ENCODE peak calls at places on chromosomes 7 and 10, in seven cellular contexts. One of them, this sample, is unnamed.

GRCh38 chr10:62199584-62199983 is 69.1 kb downstream of the RTKN2 start:
- DNase-seq in mesendoderm: no peak
- DNase-seq in ascending aorta: no peak
- DNase-seq in right lobe of liver: no peak
- DNase-seq in adrenal gland: no peak
- DNase-seq in stomach: no peak
- DNase-seq in lung: no peak
- DNase-seq in this sample: no peak

GRCh38 chr7:9029671-9030070 is 596.3 kb downstream of the NXPH1 start:
- DNase-seq in mesendoderm: no peak
- DNase-seq in ascending aorta: no peak
- DNase-seq in right lobe of liver: no peak
- DNase-seq in adrenal gland: no peak
- DNase-seq in stomach: no peak
- DNase-seq in lung: no peak
- DNase-seq in this sample: no peak

GRCh38 chr7:31075006-31075405 is 22.9 kb downstream of the ADCYAP1R1 start:
- DNase-seq in mesendoderm: no peak
- DNase-seq in ascending aorta: no peak
- DNase-seq in right lobe of liver: peak; percentile 13
- DNase-seq in adrenal gland: no peak
- DNase-seq in stomach: no peak
- DNase-seq in lung: no peak
- DNase-seq in this sample: peak; percentile 6

GRCh38 chr10:29860159-29860558 is 199.2 kb downstream of the JCAD start:
- DNase-seq in mesendoderm: no peak
- DNase-seq in ascending aorta: no peak
- DNase-seq in right lobe of liver: no peak
- DNase-seq in adrenal gland: no peak
- DNase-seq in stomach: no peak
- DNase-seq in lung: no peak
- DNase-seq in this sample: no peak

GRCh38 chr10:95552680-95553342 is 8.4 kb downstream of the SORBS1 start:
- DNase-seq in mesendoderm: peak; percentile 78
- DNase-seq in ascending aorta: no peak
- DNase-seq in right lobe of liver: no peak
- DNase-seq in adrenal gland: no peak
- DNase-seq in stomach: no peak
- DNase-seq in lung: no peak
- DNase-seq in this sample: no peak

GRCh38 chr10:117007080-117007479 is 2.1 kb upstream of the SHTN1 start:
- DNase-seq in mesendoderm: no peak
- DNase-seq in ascending aorta: no peak
- DNase-seq in right lobe of liver: no peak
- DNase-seq in adrenal gland: no peak
- DNase-seq in stomach: no peak
- DNase-seq in lung: no peak
- DNase-seq in this sample: no peak

GRCh38 chr10:79166741-79167140 is 98.0 kb downstream of the ZMIZ1 start:
- DNase-seq in mesendoderm: no peak
- DNase-seq in ascending aorta: no peak
- DNase-seq in right lobe of liver: no peak
- DNase-seq in adrenal gland: peak; percentile 36
- DNase-seq in stomach: no peak
- DNase-seq in lung: no peak
- DNase-seq in this sample: peak; percentile 57

GRCh38 chr7:38127216-38128207 is 50.5 kb upstream of the STARD3NL start:
- DNase-seq in mesendoderm: peak; percentile 31
- DNase-seq in ascending aorta: no peak
- DNase-seq in right lobe of liver: no peak
- DNase-seq in adrenal gland: no peak
- DNase-seq in stomach: no peak
- DNase-seq in lung: no peak
- DNase-seq in this sample: no peak

GRCh38 chr7:129778770-129779601 is 167.5 kb downstream of the NRF1 start:
- DNase-seq in mesendoderm: no peak
- DNase-seq in ascending aorta: no peak
- DNase-seq in right lobe of liver: no peak
- DNase-seq in adrenal gland: no peak
- DNase-seq in stomach: no peak
- DNase-seq in lung: no peak
- DNase-seq in this sample: no peak

GRCh38 chr7:20329389-20330175 is 1.1 kb upstream of the ITGB8 start:
- DNase-seq in mesendoderm: peak; percentile 95
- DNase-seq in ascending aorta: no peak
- DNase-seq in right lobe of liver: no peak
- DNase-seq in adrenal gland: peak; percentile 68
- DNase-seq in stomach: peak; percentile 59
- DNase-seq in lung: peak; percentile 68
- DNase-seq in this sample: peak; percentile 42

GRCh38 chr7:4525884-4526283 is 156.2 kb upstream of the FOXK1 start:
- DNase-seq in mesendoderm: no peak
- DNase-seq in ascending aorta: no peak
- DNase-seq in right lobe of liver: no peak
- DNase-seq in adrenal gland: no peak
- DNase-seq in stomach: no peak
- DNase-seq in lung: no peak
- DNase-seq in this sample: no peak

GRCh38 chr10:4229106-4229505 is 444.1 kb upstream of the KLF6 start:
- DNase-seq in mesendoderm: no peak
- DNase-seq in ascending aorta: no peak
- DNase-seq in right lobe of liver: no peak
- DNase-seq in adrenal gland: no peak
- DNase-seq in stomach: no peak
- DNase-seq in lung: no peak
- DNase-seq in this sample: no peak

GRCh38 chr10:24901686-24902399 is 50.6 kb downstream of the PRTFDC1 start:
- DNase-seq in mesendoderm: peak; percentile 19
- DNase-seq in ascending aorta: no peak
- DNase-seq in right lobe of liver: no peak
- DNase-seq in adrenal gland: peak; percentile 77
- DNase-seq in stomach: peak; percentile 64
- DNase-seq in lung: peak; percentile 41
- DNase-seq in this sample: peak; percentile 29

GRCh38 chr7:106039486-106040060 is 72.5 kb downstream of the SYPL1 start:
- DNase-seq in mesendoderm: peak; percentile 65
- DNase-seq in ascending aorta: no peak
- DNase-seq in right lobe of liver: no peak
- DNase-seq in adrenal gland: no peak
- DNase-seq in stomach: no peak
- DNase-seq in lung: no peak
- DNase-seq in this sample: no peak

GRCh38 chr10:47165711-47166404 is 134.1 kb upstream of the GDF10 start:
- DNase-seq in mesendoderm: no peak
- DNase-seq in ascending aorta: peak; percentile 51
- DNase-seq in right lobe of liver: peak; percentile 73
- DNase-seq in adrenal gland: peak; percentile 56
- DNase-seq in stomach: no peak
- DNase-seq in lung: peak; percentile 40
- DNase-seq in this sample: peak; percentile 60

GRCh38 chr10:102342462-102342861 is 53.0 kb upstream of the NFKB2 start:
- DNase-seq in mesendoderm: peak; percentile 48
- DNase-seq in ascending aorta: no peak
- DNase-seq in right lobe of liver: no peak
- DNase-seq in adrenal gland: no peak
- DNase-seq in stomach: peak; percentile 29
- DNase-seq in lung: no peak
- DNase-seq in this sample: no peak

GRCh38 chr7:77537595-77538185 is 595 bp downstream of the PTPN12 start:
- DNase-seq in mesendoderm: no peak
- DNase-seq in ascending aorta: no peak
- DNase-seq in right lobe of liver: peak; percentile 74
- DNase-seq in adrenal gland: peak; percentile 34
- DNase-seq in stomach: peak; percentile 39
- DNase-seq in lung: peak; percentile 39
- DNase-seq in this sample: peak; percentile 45

GRCh38 chr7:34066968-34067367 is 161.6 kb downstream of the BMPER start:
- DNase-seq in mesendoderm: peak; percentile 56
- DNase-seq in ascending aorta: no peak
- DNase-seq in right lobe of liver: no peak
- DNase-seq in adrenal gland: no peak
- DNase-seq in stomach: no peak
- DNase-seq in lung: no peak
- DNase-seq in this sample: no peak

GRCh38 chr10:30674796-30675195 is 45.2 kb upstream of the LYZL2 start:
- DNase-seq in mesendoderm: no peak
- DNase-seq in ascending aorta: no peak
- DNase-seq in right lobe of liver: no peak
- DNase-seq in adrenal gland: no peak
- DNase-seq in stomach: no peak
- DNase-seq in lung: no peak
- DNase-seq in this sample: no peak

GRCh38 chr10:35369049-35369760 is 32.9 kb downstream of the CCNY start:
- DNase-seq in mesendoderm: no peak
- DNase-seq in ascending aorta: no peak
- DNase-seq in right lobe of liver: no peak
- DNase-seq in adrenal gland: peak; percentile 72
- DNase-seq in stomach: no peak
- DNase-seq in lung: no peak
- DNase-seq in this sample: no peak

GRCh38 chr7:7959979-7960670 is 8.5 kb upstream of the GLCCI1 start:
- DNase-seq in mesendoderm: no peak
- DNase-seq in ascending aorta: no peak
- DNase-seq in right lobe of liver: no peak
- DNase-seq in adrenal gland: no peak
- DNase-seq in stomach: no peak
- DNase-seq in lung: no peak
- DNase-seq in this sample: no peak

GRCh38 chr7:101129603-101130117 is 2.8 kb downstream of the SERPINE1 start:
- DNase-seq in mesendoderm: no peak
- DNase-seq in ascending aorta: no peak
- DNase-seq in right lobe of liver: no peak
- DNase-seq in adrenal gland: no peak
- DNase-seq in stomach: no peak
- DNase-seq in lung: no peak
- DNase-seq in this sample: no peak
- H3K36me3 ChIP-seq in mesendoderm: no peaks in the 10 kb centered on the region
- H3K36me3 ChIP-seq in ascending aorta: peaks cover 62% of the 10 kb centered on the region
- H3K36me3 ChIP-seq in right lobe of liver: peaks cover 19% of the 10 kb centered on the region
- H3K36me3 ChIP-seq in adrenal gland: no peaks in the 10 kb centered on the region
- H3K36me3 ChIP-seq in stomach: peaks cover 5% of the 10 kb centered on the region
- H3K36me3 ChIP-seq in lung: peaks cover 8% of the 10 kb centered on the region
- H3K36me3 ChIP-seq in this sample: no peaks in the 10 kb centered on the region

GRCh38 chr7:44263342-44264082 is 61.9 kb downstream of the CAMK2B start:
- DNase-seq in mesendoderm: no peak
- DNase-seq in ascending aorta: no peak
- DNase-seq in right lobe of liver: no peak
- DNase-seq in adrenal gland: no peak
- DNase-seq in stomach: no peak
- DNase-seq in lung: no peak
- DNase-seq in this sample: no peak

GRCh38 chr7:44259547-44260457 is 59.0 kb downstream of the YKT6 start:
- DNase-seq in mesendoderm: no peak
- DNase-seq in ascending aorta: peak; percentile 87
- DNase-seq in right lobe of liver: no peak
- DNase-seq in adrenal gland: peak; percentile 91
- DNase-seq in stomach: no peak
- DNase-seq in lung: peak; percentile 53
- DNase-seq in this sample: peak; percentile 57

GRCh38 chr7:44258865-44259546 is 58.2 kb downstream of the YKT6 start:
- DNase-seq in mesendoderm: no peak
- DNase-seq in ascending aorta: no peak
- DNase-seq in right lobe of liver: no peak
- DNase-seq in adrenal gland: no peak
- DNase-seq in stomach: no peak
- DNase-seq in lung: no peak
- DNase-seq in this sample: no peak

GRCh38 chr7:44262031-44262430 is 61.3 kb downstream of the YKT6 start:
- DNase-seq in mesendoderm: no peak
- DNase-seq in ascending aorta: no peak
- DNase-seq in right lobe of liver: no peak
- DNase-seq in adrenal gland: no peak
- DNase-seq in stomach: no peak
- DNase-seq in lung: no peak
- DNase-seq in this sample: no peak

DNA sequence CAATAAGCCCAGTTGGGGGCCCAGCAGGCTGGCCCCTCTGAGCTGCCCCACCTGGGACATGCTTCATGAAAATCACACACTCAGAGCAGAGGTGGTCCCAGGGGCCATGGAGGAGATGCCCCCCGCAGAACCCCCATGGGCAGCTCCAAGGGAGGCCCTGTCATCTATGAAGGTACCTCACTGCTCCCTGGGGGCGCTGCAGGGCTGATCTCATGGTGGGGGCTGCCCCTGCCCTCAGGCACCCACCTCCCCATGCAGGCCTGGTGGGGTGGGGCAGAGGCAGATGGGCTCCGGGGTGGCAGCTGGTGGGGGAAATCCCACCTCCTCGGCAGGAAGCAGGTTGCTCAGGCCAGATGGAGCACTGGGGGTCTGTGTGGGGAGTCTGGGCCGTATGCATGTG is 60.5 kb downstream of the YKT6 start:
- DNase-seq in mesendoderm: no peak
- DNase-seq in ascending aorta: no peak
- DNase-seq in right lobe of liver: no peak
- DNase-seq in adrenal gland: no peak
- DNase-seq in stomach: no peak
- DNase-seq in lung: no peak
- DNase-seq in this sample: no peak
- H3K4me1 ChIP-seq in mesendoderm: no peaks in the 10 kb centered on the region
- H3K4me1 ChIP-seq in ascending aorta: peaks cover 34% of the 10 kb centered on the region
- H3K4me1 ChIP-seq in right lobe of liver: peaks cover 5% of the 10 kb centered on the region
- H3K4me1 ChIP-seq in adrenal gland: peaks cover 34% of the 10 kb centered on the region
- H3K4me1 ChIP-seq in stomach: peaks cover 31% of the 10 kb centered on the region
- H3K4me1 ChIP-seq in lung: peaks cover 20% of the 10 kb centered on the region
- H3K4me1 ChIP-seq in this sample: peaks cover 89% of the 10 kb centered on the region

DNA sequence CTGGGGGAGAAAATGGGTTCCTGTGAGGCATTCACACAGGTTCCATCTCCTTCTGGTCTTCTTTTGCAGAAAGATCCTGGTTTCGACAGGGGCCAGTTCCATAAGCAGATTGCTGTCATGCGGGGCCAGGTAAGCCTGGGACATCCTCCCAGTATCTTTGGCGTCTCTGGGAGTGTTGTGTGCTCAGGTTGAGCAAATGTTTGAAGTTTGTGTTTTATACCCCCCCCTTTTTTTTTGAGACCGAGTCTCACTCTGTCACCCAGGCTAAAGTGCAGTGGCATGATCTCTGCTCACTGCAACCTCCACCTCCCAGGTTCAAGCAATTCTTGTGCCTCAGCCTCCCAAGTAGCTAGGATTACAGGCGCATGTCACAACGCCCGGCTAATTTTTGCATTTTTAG is 20.0 kb downstream of the AVPI1 start:
- DNase-seq in mesendoderm: no peak
- DNase-seq in ascending aorta: no peak
- DNase-seq in right lobe of liver: no peak
- DNase-seq in adrenal gland: no peak
- DNase-seq in stomach: no peak
- DNase-seq in lung: no peak
- DNase-seq in this sample: no peak
- H3K36me3 ChIP-seq in mesendoderm: peaks cover 14% of the 10 kb centered on the region
- H3K36me3 ChIP-seq in ascending aorta: peaks cover 74% of the 10 kb centered on the region
- H3K36me3 ChIP-seq in right lobe of liver: no peaks in the 10 kb centered on the region
- H3K36me3 ChIP-seq in adrenal gland: peaks cover 77% of the 10 kb centered on the region
- H3K36me3 ChIP-seq in stomach: peaks cover 23% of the 10 kb centered on the region
- H3K36me3 ChIP-seq in lung: peaks cover 24% of the 10 kb centered on the region
- H3K36me3 ChIP-seq in this sample: peaks cover 73% of the 10 kb centered on the region

DNA sequence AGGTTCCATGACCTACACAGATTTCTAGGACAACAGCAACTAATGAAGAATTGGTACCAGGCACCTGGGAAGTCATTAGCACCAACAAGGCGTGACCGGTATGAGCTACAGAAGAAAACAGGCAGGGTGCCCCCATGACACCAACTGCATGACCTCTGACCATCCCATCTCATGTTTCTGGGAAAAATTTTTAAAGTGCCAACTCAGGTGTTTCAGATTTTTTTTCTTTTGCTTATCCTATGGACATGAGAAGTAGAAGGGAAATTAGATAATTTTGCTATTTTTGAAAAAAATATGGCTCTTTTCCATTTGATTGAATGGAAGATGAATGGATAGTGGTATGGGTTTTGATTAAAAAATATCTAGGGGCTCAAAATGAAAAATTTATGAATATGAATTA is 154.8 kb downstream of the NRCAM start:
- DNase-seq in mesendoderm: no peak
- DNase-seq in ascending aorta: no peak
- DNase-seq in right lobe of liver: no peak
- DNase-seq in adrenal gland: no peak
- DNase-seq in stomach: no peak
- DNase-seq in lung: no peak
- DNase-seq in this sample: no peak
- H3K4me1 ChIP-seq in mesendoderm: no peaks in the 10 kb centered on the region
- H3K4me1 ChIP-seq in ascending aorta: no peaks in the 10 kb centered on the region
- H3K4me1 ChIP-seq in right lobe of liver: no peaks in the 10 kb centered on the region
- H3K4me1 ChIP-seq in adrenal gland: peaks cover 22% of the 10 kb centered on the region
- H3K4me1 ChIP-seq in stomach: no peaks in the 10 kb centered on the region
- H3K4me1 ChIP-seq in lung: no peaks in the 10 kb centered on the region
- H3K4me1 ChIP-seq in this sample: no peaks in the 10 kb centered on the region

This sample was measured in left ventricle myocardium inferior.